ENCODE peak calls at places on chromosomes 13 and 19, in ten cellular contexts. B, F, R, C, M, V, X, O, U and L are unnamed samples.

GRCh38 chr19:2424686-2425621 is 2.4 kb downstream of the TIMM13 start:
- DNase-seq in B (peak), F (peak), R (no peak), C (no peak), M (no peak), V (peak), X (no peak), O (no peak), U (no peak), L (peak)

GRCh38 chr13:71677114-71677513 is 189.9 kb downstream of the DACH1 start:
- DNase-seq in B (no peak), F (no peak), R (no peak), C (no peak), M (no peak), V (no peak), X (no peak), O (no peak), U (no peak), L (no peak)

GRCh38 chr19:1080360-1081161 is 13.6 kb downstream of the ARHGAP45 start:
- DNase-seq in B (no peak), F (no peak), R (peak), C (no peak), M (no peak), V (no peak), X (no peak), O (no peak), U (no peak), L (no peak)

GRCh38 chr19:54521860-54522513 is 19.4 kb downstream of the LAIR2 start:
- DNase-seq in B (no peak), F (no peak), R (no peak), C (no peak), M (no peak), V (no peak), X (no peak), O (no peak), U (no peak), L (no peak)

GRCh38 chr19:13060964-13061927 is 41.4 kb downstream of the LYL1 start:
- DNase-seq in B (peak), F (peak), R (peak), C (peak), M (peak), V (peak), X (peak), O (peak), U (peak), L (peak)

GRCh38 chr19:1250374-1251232 is 2.2 kb downstream of the MIDN start:
- DNase-seq in B (peak), F (peak), R (no peak), C (no peak), M (peak), V (peak), X (no peak), O (peak), U (peak), L (peak)

GRCh38 chr19:35141627-35142401 is 1.2 kb upstream of the FXYD7 start:
- DNase-seq in B (no peak), F (no peak), R (no peak), C (no peak), M (no peak), V (no peak), X (no peak), O (no peak), U (no peak), L (no peak)

GRCh38 chr13:99280166-99280565 is 22.0 kb upstream of the GPR18 start:
- DNase-seq in B (peak), F (peak), R (no peak), C (peak), M (peak), V (no peak), X (no peak), O (no peak), U (no peak), L (no peak)

GRCh38 chr13:72622546-72622945 is 104.9 kb downstream of the MZT1 start:
- DNase-seq in B (no peak), F (no peak), R (no peak), C (no peak), M (no peak), V (no peak), X (no peak), O (no peak), U (no peak), L (no peak)

GRCh38 chr19:7993560-7993959 is 11.9 kb downstream of the ELAVL1 start:
- DNase-seq in B (no peak), F (no peak), R (no peak), C (no peak), M (no peak), V (no peak), X (no peak), O (no peak), U (no peak), L (no peak)

GRCh38 chr13:39455534-39456175 is 147.3 kb downstream of the LHFPL6 start:
- DNase-seq in B (peak), F (no peak), R (no peak), C (no peak), M (no peak), V (no peak), X (no peak), O (no peak), U (no peak), L (no peak)

GRCh38 chr19:16136185-16137067 is 7.1 kb upstream of the HSH2D start:
- DNase-seq in B (no peak), F (no peak), R (no peak), C (no peak), M (no peak), V (no peak), X (no peak), O (no peak), U (no peak), L (no peak)

GRCh38 chr13:106117035-106117434 is 418.4 kb downstream of the EFNB2 start:
- DNase-seq in B (no peak), F (peak), R (no peak), C (no peak), M (no peak), V (no peak), X (no peak), O (no peak), U (no peak), L (no peak)

GRCh38 chr13:99871249-99871898 is 100.2 kb downstream of the ZIC5 start:
- DNase-seq in B (no peak), F (no peak), R (no peak), C (no peak), M (no peak), V (no peak), X (no peak), O (no peak), U (no peak), L (no peak)

GRCh38 chr19:46787040-46787330 is 1.4 kb downstream of the SLC1A5 start:
- DNase-seq in B (no peak), F (no peak), R (no peak), C (no peak), M (no peak), V (no peak), X (no peak), O (no peak), U (no peak), L (no peak)

GRCh38 chr13:111313911-111314425 is 6.5 kb upstream of the TEX29 start:
- DNase-seq in B (no peak), F (no peak), R (no peak), C (no peak), M (no peak), V (no peak), X (no peak), O (no peak), U (no peak), L (no peak)

GRCh38 chr13:101298517-101298916 is 117.8 kb downstream of the NALCN start:
- DNase-seq in B (no peak), F (no peak), R (no peak), C (no peak), M (no peak), V (no peak), X (no peak), O (no peak), U (no peak), L (no peak)

GRCh38 chr13:68697551-68697950 is 1410.1 kb upstream of the ATXN8OS start:
- DNase-seq in B (no peak), F (no peak), R (no peak), C (no peak), M (no peak), V (no peak), X (peak), O (no peak), U (no peak), L (no peak)

GRCh38 chr13:29543230-29544215 is 52.0 kb downstream of the SLC7A1 start:
- DNase-seq in B (peak), F (peak), R (no peak), C (no peak), M (peak), V (no peak), X (no peak), O (no peak), U (no peak), L (no peak)

GRCh38 chr19:19202707-19203011 is 555 bp downstream of the NR2C2AP start:
- DNase-seq in B (no peak), F (no peak), R (no peak), C (no peak), M (no peak), V (no peak), X (no peak), O (no peak), U (no peak), L (no peak)

GRCh38 chr13:65292488-65292901 is 1937.6 kb downstream of the PCDH9 start:
- DNase-seq in B (peak), F (peak), R (no peak), C (no peak), M (no peak), V (no peak), X (no peak), O (no peak), U (no peak), L (no peak)

GRCh38 chr19:18292810-18293641 is 11.6 kb upstream of the JUND start:
- DNase-seq in B (peak), F (peak), R (peak), C (peak), M (peak), V (peak), X (no peak), O (peak), U (no peak), L (peak)

GRCh38 chr13:88085036-88085435 is 413.9 kb downstream of the SLITRK5 start:
- DNase-seq in B (no peak), F (no peak), R (no peak), C (no peak), M (no peak), V (no peak), X (no peak), O (no peak), U (no peak), L (no peak)

GRCh38 chr13:51612867-51613266 is 28.6 kb downstream of the WDFY2 start:
- DNase-seq in B (no peak), F (no peak), R (no peak), C (no peak), M (no peak), V (no peak), X (no peak), O (no peak), U (no peak), L (no peak)

GRCh38 chr19:1269065-1269477 is at the start of gene CIRBP:
- DNase-seq in B (peak), F (peak), R (peak), C (peak), M (peak), V (peak), X (peak), O (peak), U (peak), L (peak)

DNA sequence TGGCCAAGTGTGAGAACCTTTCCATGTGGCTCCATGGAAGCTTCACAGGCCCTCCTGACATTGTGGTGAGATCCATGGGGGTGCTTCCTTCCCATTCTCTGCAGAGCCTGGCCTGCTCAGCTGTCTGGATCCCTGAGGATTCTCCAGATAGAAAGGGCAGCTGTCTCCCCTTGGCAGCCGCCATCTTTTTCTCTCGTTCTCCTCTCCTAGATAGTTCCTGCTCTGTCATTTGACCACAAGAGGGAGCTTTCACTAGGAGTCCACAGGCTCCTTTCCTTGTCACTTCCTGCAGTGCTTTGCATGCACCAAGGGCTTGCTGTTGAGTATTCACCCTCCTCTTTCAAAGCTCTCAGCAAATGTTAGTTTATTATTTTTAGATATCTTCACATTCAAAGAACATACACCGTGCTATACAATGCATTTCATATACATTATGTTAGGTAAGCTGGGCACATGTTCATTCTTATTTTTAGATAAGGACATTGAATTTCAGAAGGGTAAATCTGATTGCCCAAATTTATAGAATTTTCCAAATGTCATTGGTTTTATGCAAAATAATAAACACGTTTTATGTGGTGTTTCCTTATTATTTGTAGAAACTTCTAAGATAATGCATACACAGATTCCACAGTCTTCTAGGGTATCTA is 133.2 kb downstream of the FRY start:
- DNase-seq in B (peak), F (peak), R (no peak), C (no peak), M (peak), V (peak), X (peak), O (no peak), U (no peak), L (peak)
- TF ChIP-seq CTCF in B (peak), F (peak), R (peak), C (no peak), M (peak), V (peak), X (peak), O (no peak), U (peak), L (peak)

GRCh38 chr13:32415019-32415418 is 12.9 kb downstream of the N4BP2L1 start:
- DNase-seq in B (no peak), F (no peak), R (no peak), C (no peak), M (peak), V (peak), X (no peak), O (no peak), U (no peak), L (peak)
- TF ChIP-seq CTCF in B (peak), F (peak), R (peak), C (no peak), M (peak), V (peak), X (peak), O (no peak), U (peak), L (peak)

GRCh38 chr13:90321281-90321931 is 1026.1 kb upstream of the MIR17HG start:
- DNase-seq in B (no peak), F (no peak), R (no peak), C (no peak), M (no peak), V (no peak), X (no peak), O (no peak), U (no peak), L (no peak)
- TF ChIP-seq CTCF in B (no peak), F (no peak), R (no peak), C (no peak), M (no peak), V (no peak), X (no peak), O (no peak), U (no peak), L (no peak)

GRCh38 chr19:23996549-23996948 is 81.9 kb downstream of the ZNF726 start:
- DNase-seq in B (no peak), F (no peak), R (no peak), C (no peak), M (no peak), V (peak), X (no peak), O (no peak), U (no peak), L (no peak)
- TF ChIP-seq CTCF in B (peak), F (peak), R (peak), C (no peak), M (no peak), V (peak), X (peak), O (peak), U (no peak), L (peak)

DNA sequence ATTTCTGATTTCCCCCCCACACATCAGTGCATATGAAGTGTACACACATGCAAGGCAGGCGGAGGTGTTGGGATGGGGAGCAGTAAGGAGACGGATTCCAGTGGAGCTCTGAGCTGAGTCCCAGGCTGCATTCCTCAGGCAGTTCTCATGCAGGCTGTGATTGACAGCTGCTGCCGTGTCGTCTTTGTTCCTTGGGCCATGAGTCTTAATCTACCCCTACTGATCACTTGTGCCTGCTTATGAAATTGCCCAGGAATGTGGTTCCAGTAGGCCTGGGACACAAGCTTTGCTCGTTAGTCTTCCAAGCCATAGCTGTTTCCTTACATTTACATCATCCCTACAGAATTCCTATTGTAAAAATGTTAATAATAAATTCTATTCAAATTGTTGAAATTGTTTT is 1241.9 kb downstream of the UQCRFS1 start:
- DNase-seq in B (peak), F (peak), R (no peak), C (no peak), M (no peak), V (peak), X (no peak), O (no peak), U (no peak), L (no peak)
- TF ChIP-seq CTCF in B (no peak), F (no peak), R (no peak), C (no peak), M (no peak), V (no peak), X (no peak), O (no peak), U (no peak), L (no peak)

DNA sequence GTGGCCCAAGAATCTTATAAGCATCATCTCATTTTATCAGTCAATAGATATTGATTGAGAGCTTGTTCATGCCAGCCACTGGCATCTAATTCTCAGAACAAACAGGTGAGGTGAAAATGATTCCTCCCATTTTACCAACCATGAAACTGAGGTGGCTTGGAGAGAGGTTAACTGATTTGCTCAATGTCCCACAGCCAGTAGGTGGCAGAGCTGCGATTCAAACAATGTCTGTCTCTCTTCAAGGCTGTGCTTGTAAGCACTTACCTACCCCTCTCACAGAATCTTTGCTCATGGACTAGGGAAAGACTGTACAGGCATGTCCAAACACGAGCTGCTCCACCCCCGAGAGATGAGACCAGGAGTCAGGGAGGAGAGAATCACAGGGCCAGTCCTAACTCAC is 21.5 kb upstream of the GSX1 start:
- DNase-seq in B (peak), F (peak), R (no peak), C (no peak), M (peak), V (peak), X (peak), O (peak), U (no peak), L (peak)
- TF ChIP-seq CTCF in B (peak), F (peak), R (peak), C (no peak), M (peak), V (no peak), X (peak), O (no peak), U (peak), L (peak)